ENCODE peak calls at places on chromosomes 2 and 18, in ten cellular contexts. One of them, this sample, is unnamed.

GRCh38 chr2:30225131-30225762 is 6.1 kb upstream of the LBH start:
- DNase-seq in uterus: peak
- DNase-seq in SK-N-SH: no peak
- DNase-seq in pancreas: no peak
- DNase-seq in kidney: no peak
- DNase-seq in foreskin fibroblast: no peak
- DNase-seq in CD8-positive, alpha-beta memory T cell: peak
- DNase-seq in fibroblast of the aortic adventitia: peak
- DNase-seq in lower lobe of right lung: no peak
- DNase-seq in stomach: no peak
- DNase-seq in this sample: peak

GRCh38 chr18:48788378-48788777 is 162.4 kb downstream of the SMAD7 start:
- DNase-seq in SK-N-SH: no peak
- DNase-seq in pancreas: no peak
- DNase-seq in fibroblast of the aortic adventitia: no peak
- DNase-seq in kidney: no peak
- DNase-seq in lower lobe of right lung: peak
- DNase-seq in uterus: no peak
- DNase-seq in foreskin fibroblast: no peak
- DNase-seq in CD8-positive, alpha-beta memory T cell: no peak
- DNase-seq in stomach: no peak
- DNase-seq in this sample: no peak

GRCh38 chr2:20052872-20053281 is 1.4 kb upstream of the LAPTM4A start:
- DNase-seq in uterus: peak
- DNase-seq in kidney: no peak
- DNase-seq in stomach: peak
- DNase-seq in fibroblast of the aortic adventitia: peak
- DNase-seq in foreskin fibroblast: peak
- DNase-seq in pancreas: peak
- DNase-seq in lower lobe of right lung: peak
- DNase-seq in CD8-positive, alpha-beta memory T cell: no peak
- DNase-seq in SK-N-SH: peak
- DNase-seq in this sample: peak

GRCh38 chr2:111640480-111640879 is 243.5 kb downstream of the ANAPC1 start:
- DNase-seq in uterus: no peak
- DNase-seq in fibroblast of the aortic adventitia: no peak
- DNase-seq in CD8-positive, alpha-beta memory T cell: no peak
- DNase-seq in pancreas: no peak
- DNase-seq in SK-N-SH: no peak
- DNase-seq in stomach: no peak
- DNase-seq in lower lobe of right lung: no peak
- DNase-seq in foreskin fibroblast: no peak
- DNase-seq in kidney: no peak
- DNase-seq in this sample: no peak

GRCh38 chr2:69059731-69060290 is 46.8 kb downstream of the ANTXR1 start:
- DNase-seq in fibroblast of the aortic adventitia: peak
- DNase-seq in SK-N-SH: no peak
- DNase-seq in foreskin fibroblast: no peak
- DNase-seq in CD8-positive, alpha-beta memory T cell: no peak
- DNase-seq in uterus: no peak
- DNase-seq in pancreas: no peak
- DNase-seq in stomach: no peak
- DNase-seq in lower lobe of right lung: no peak
- DNase-seq in kidney: no peak
- DNase-seq in this sample: peak

GRCh38 chr18:65725421-65726050 is 25.3 kb upstream of the CDH7 start:
- DNase-seq in pancreas: peak
- DNase-seq in fibroblast of the aortic adventitia: no peak
- DNase-seq in lower lobe of right lung: no peak
- DNase-seq in stomach: no peak
- DNase-seq in CD8-positive, alpha-beta memory T cell: no peak
- DNase-seq in SK-N-SH: peak
- DNase-seq in foreskin fibroblast: no peak
- DNase-seq in kidney: no peak
- DNase-seq in uterus: no peak
- DNase-seq in this sample: no peak

GRCh38 chr2:155703048-155703447 is 629.5 kb downstream of the NR4A2 start:
- DNase-seq in kidney: no peak
- DNase-seq in fibroblast of the aortic adventitia: no peak
- DNase-seq in uterus: no peak
- DNase-seq in lower lobe of right lung: no peak
- DNase-seq in foreskin fibroblast: no peak
- DNase-seq in CD8-positive, alpha-beta memory T cell: no peak
- DNase-seq in pancreas: no peak
- DNase-seq in SK-N-SH: no peak
- DNase-seq in stomach: no peak
- DNase-seq in this sample: no peak

GRCh38 chr2:38203455-38203810 is 127.5 kb upstream of the CYP1B1 start:
- DNase-seq in uterus: no peak
- DNase-seq in stomach: no peak
- DNase-seq in lower lobe of right lung: no peak
- DNase-seq in kidney: no peak
- DNase-seq in pancreas: no peak
- DNase-seq in SK-N-SH: no peak
- DNase-seq in CD8-positive, alpha-beta memory T cell: no peak
- DNase-seq in foreskin fibroblast: no peak
- DNase-seq in fibroblast of the aortic adventitia: no peak
- DNase-seq in this sample: no peak

GRCh38 chr2:224412064-224412921 is 10.4 kb upstream of the FAM124B start:
- DNase-seq in SK-N-SH: no peak
- DNase-seq in pancreas: no peak
- DNase-seq in foreskin fibroblast: peak
- DNase-seq in kidney: peak
- DNase-seq in stomach: no peak
- DNase-seq in CD8-positive, alpha-beta memory T cell: no peak
- DNase-seq in uterus: no peak
- DNase-seq in lower lobe of right lung: no peak
- DNase-seq in fibroblast of the aortic adventitia: peak
- DNase-seq in this sample: peak

GRCh38 chr2:222864296-222864695 is 3.5 kb downstream of the ACSL3 start:
- DNase-seq in pancreas: no peak
- DNase-seq in fibroblast of the aortic adventitia: peak
- DNase-seq in CD8-positive, alpha-beta memory T cell: no peak
- DNase-seq in foreskin fibroblast: peak
- DNase-seq in stomach: no peak
- DNase-seq in kidney: no peak
- DNase-seq in SK-N-SH: no peak
- DNase-seq in lower lobe of right lung: no peak
- DNase-seq in uterus: no peak
- DNase-seq in this sample: peak

GRCh38 chr2:157853211-157853610 is 22.9 kb downstream of the ACVR1 start:
- DNase-seq in foreskin fibroblast: no peak
- DNase-seq in fibroblast of the aortic adventitia: no peak
- DNase-seq in stomach: no peak
- DNase-seq in lower lobe of right lung: no peak
- DNase-seq in pancreas: no peak
- DNase-seq in SK-N-SH: no peak
- DNase-seq in kidney: no peak
- DNase-seq in uterus: no peak
- DNase-seq in CD8-positive, alpha-beta memory T cell: no peak
- DNase-seq in this sample: no peak
- H3K4me3 ChIP-seq in foreskin fibroblast: no peak
- H3K4me3 ChIP-seq in fibroblast of the aortic adventitia: no peak
- H3K4me3 ChIP-seq in stomach: no peak
- H3K4me3 ChIP-seq in lower lobe of right lung: no peak
- H3K4me3 ChIP-seq in pancreas: no peak
- H3K4me3 ChIP-seq in SK-N-SH: no peak
- H3K4me3 ChIP-seq in kidney: no peak
- H3K4me3 ChIP-seq in uterus: no peak
- H3K4me3 ChIP-seq in CD8-positive, alpha-beta memory T cell: no peak
- H3K4me3 ChIP-seq in this sample: no peak

DNA sequence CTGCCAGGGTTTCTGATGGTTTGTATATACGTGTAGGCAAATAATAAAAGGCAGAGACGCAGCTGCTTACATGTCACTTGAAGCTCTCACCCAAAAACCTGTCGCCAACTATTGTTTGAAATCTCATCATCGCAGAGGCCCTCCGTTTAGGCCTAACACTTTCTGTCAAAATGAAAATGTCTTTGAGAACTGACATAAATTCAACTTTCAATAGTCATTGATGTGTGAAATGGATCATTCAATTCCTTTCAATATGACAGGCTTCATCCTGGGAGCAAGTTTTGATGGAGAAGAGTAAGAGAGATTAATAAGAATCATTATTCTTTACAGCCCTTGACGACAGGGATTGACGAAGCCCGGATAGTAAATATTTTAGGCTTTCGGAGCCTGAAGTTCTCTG is 2.7 kb downstream of the ACTG2 start:
- DNase-seq in fibroblast of the aortic adventitia: no peak
- DNase-seq in uterus: no peak
- DNase-seq in SK-N-SH: no peak
- DNase-seq in pancreas: no peak
- DNase-seq in foreskin fibroblast: no peak
- DNase-seq in kidney: no peak
- DNase-seq in stomach: no peak
- DNase-seq in lower lobe of right lung: no peak
- DNase-seq in CD8-positive, alpha-beta memory T cell: no peak
- DNase-seq in this sample: no peak
- H3K4me3 ChIP-seq in fibroblast of the aortic adventitia: no peak
- H3K4me3 ChIP-seq in uterus: peak
- H3K4me3 ChIP-seq in SK-N-SH: no peak
- H3K4me3 ChIP-seq in pancreas: no peak
- H3K4me3 ChIP-seq in foreskin fibroblast: no peak
- H3K4me3 ChIP-seq in kidney: no peak
- H3K4me3 ChIP-seq in stomach: peak
- H3K4me3 ChIP-seq in lower lobe of right lung: no peak
- H3K4me3 ChIP-seq in CD8-positive, alpha-beta memory T cell: no peak
- H3K4me3 ChIP-seq in this sample: no peak

GRCh38 chr2:172093416-172094318 is 8.4 kb downstream of the DLX1 start:
- DNase-seq in uterus: no peak
- DNase-seq in stomach: no peak
- DNase-seq in CD8-positive, alpha-beta memory T cell: no peak
- DNase-seq in kidney: no peak
- DNase-seq in lower lobe of right lung: no peak
- DNase-seq in fibroblast of the aortic adventitia: peak
- DNase-seq in foreskin fibroblast: no peak
- DNase-seq in pancreas: no peak
- DNase-seq in SK-N-SH: peak
- DNase-seq in this sample: no peak
- H3K4me3 ChIP-seq in uterus: no peak
- H3K4me3 ChIP-seq in stomach: no peak
- H3K4me3 ChIP-seq in CD8-positive, alpha-beta memory T cell: no peak
- H3K4me3 ChIP-seq in kidney: no peak
- H3K4me3 ChIP-seq in lower lobe of right lung: no peak
- H3K4me3 ChIP-seq in fibroblast of the aortic adventitia: peak
- H3K4me3 ChIP-seq in foreskin fibroblast: no peak
- H3K4me3 ChIP-seq in pancreas: no peak
- H3K4me3 ChIP-seq in SK-N-SH: no peak
- H3K4me3 ChIP-seq in this sample: no peak

DNA sequence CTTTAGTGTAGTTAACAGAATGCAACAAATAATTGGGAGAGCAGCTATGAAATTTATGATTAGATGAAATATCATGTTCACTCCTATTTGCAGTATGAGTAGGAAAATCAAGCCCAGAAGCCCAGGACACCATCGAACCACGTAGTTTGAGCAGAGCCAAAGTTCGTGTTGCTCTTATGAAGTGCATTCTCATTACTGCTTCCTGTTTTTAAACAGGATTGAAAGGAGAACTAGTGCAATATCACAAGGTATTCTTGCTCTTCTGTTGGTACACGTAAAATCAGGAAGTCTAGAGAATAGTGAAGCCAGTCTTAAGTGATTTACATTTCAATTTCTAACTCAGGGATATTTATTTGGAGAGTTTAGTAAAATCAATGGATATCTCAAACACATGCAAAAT is 21.1 kb downstream of the ARHGAP15 start:
- DNase-seq in uterus: no peak
- DNase-seq in foreskin fibroblast: no peak
- DNase-seq in lower lobe of right lung: no peak
- DNase-seq in kidney: no peak
- DNase-seq in pancreas: no peak
- DNase-seq in stomach: no peak
- DNase-seq in CD8-positive, alpha-beta memory T cell: no peak
- DNase-seq in SK-N-SH: no peak
- DNase-seq in fibroblast of the aortic adventitia: no peak
- DNase-seq in this sample: no peak
- H3K4me3 ChIP-seq in uterus: no peak
- H3K4me3 ChIP-seq in foreskin fibroblast: no peak
- H3K4me3 ChIP-seq in lower lobe of right lung: no peak
- H3K4me3 ChIP-seq in kidney: no peak
- H3K4me3 ChIP-seq in pancreas: no peak
- H3K4me3 ChIP-seq in stomach: no peak
- H3K4me3 ChIP-seq in CD8-positive, alpha-beta memory T cell: no peak
- H3K4me3 ChIP-seq in SK-N-SH: no peak
- H3K4me3 ChIP-seq in fibroblast of the aortic adventitia: no peak
- H3K4me3 ChIP-seq in this sample: no peak

DNA sequence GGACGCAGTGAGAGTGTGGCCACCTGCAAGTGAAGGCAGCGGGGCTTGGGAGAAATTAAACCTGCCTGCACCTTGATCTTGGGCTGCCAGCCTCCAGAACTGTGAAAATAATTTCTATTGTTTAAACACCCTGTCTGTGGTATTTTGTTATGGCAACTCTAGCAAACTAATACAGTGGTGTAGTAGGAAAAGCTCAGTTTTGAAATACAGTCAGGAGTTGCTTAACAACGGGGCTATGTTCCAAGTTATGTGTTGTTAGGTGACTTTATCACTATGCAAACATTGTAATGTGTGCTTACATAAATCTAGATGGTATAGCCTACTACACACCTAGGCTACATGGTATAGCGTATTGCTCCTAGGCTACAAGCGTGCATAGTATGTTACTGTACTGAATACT is 93.4 kb upstream of the FN1 start:
- DNase-seq in foreskin fibroblast: peak
- DNase-seq in fibroblast of the aortic adventitia: peak
- DNase-seq in pancreas: no peak
- DNase-seq in stomach: no peak
- DNase-seq in SK-N-SH: no peak
- DNase-seq in kidney: no peak
- DNase-seq in lower lobe of right lung: no peak
- DNase-seq in CD8-positive, alpha-beta memory T cell: no peak
- DNase-seq in uterus: no peak
- DNase-seq in this sample: no peak
- H3K4me3 ChIP-seq in foreskin fibroblast: no peak
- H3K4me3 ChIP-seq in fibroblast of the aortic adventitia: no peak
- H3K4me3 ChIP-seq in pancreas: no peak
- H3K4me3 ChIP-seq in stomach: no peak
- H3K4me3 ChIP-seq in SK-N-SH: no peak
- H3K4me3 ChIP-seq in kidney: no peak
- H3K4me3 ChIP-seq in lower lobe of right lung: no peak
- H3K4me3 ChIP-seq in CD8-positive, alpha-beta memory T cell: no peak
- H3K4me3 ChIP-seq in uterus: no peak
- H3K4me3 ChIP-seq in this sample: no peak

GRCh38 chr18:13606589-13607254 is 119.6 kb downstream of the FAM210A start:
- DNase-seq in uterus: no peak
- DNase-seq in SK-N-SH: no peak
- DNase-seq in kidney: no peak
- DNase-seq in lower lobe of right lung: no peak
- DNase-seq in stomach: no peak
- DNase-seq in CD8-positive, alpha-beta memory T cell: no peak
- DNase-seq in foreskin fibroblast: no peak
- DNase-seq in pancreas: no peak
- DNase-seq in fibroblast of the aortic adventitia: no peak
- DNase-seq in this sample: peak
- H3K4me3 ChIP-seq in uterus: no peak
- H3K4me3 ChIP-seq in SK-N-SH: no peak
- H3K4me3 ChIP-seq in kidney: no peak
- H3K4me3 ChIP-seq in lower lobe of right lung: no peak
- H3K4me3 ChIP-seq in stomach: no peak
- H3K4me3 ChIP-seq in CD8-positive, alpha-beta memory T cell: no peak
- H3K4me3 ChIP-seq in foreskin fibroblast: no peak
- H3K4me3 ChIP-seq in pancreas: no peak
- H3K4me3 ChIP-seq in fibroblast of the aortic adventitia: no peak
- H3K4me3 ChIP-seq in this sample: no peak

GRCh38 chr2:83531211-83531610 is 927.9 kb downstream of the SUCLG1 start:
- DNase-seq in SK-N-SH: no peak
- DNase-seq in stomach: no peak
- DNase-seq in foreskin fibroblast: no peak
- DNase-seq in lower lobe of right lung: no peak
- DNase-seq in kidney: no peak
- DNase-seq in uterus: no peak
- DNase-seq in CD8-positive, alpha-beta memory T cell: no peak
- DNase-seq in pancreas: no peak
- DNase-seq in fibroblast of the aortic adventitia: no peak
- DNase-seq in this sample: no peak

GRCh38 chr2:83536489-83537020 is 922.5 kb downstream of the SUCLG1 start:
- DNase-seq in lower lobe of right lung: no peak
- DNase-seq in foreskin fibroblast: no peak
- DNase-seq in kidney: no peak
- DNase-seq in fibroblast of the aortic adventitia: no peak
- DNase-seq in CD8-positive, alpha-beta memory T cell: no peak
- DNase-seq in pancreas: no peak
- DNase-seq in uterus: no peak
- DNase-seq in SK-N-SH: no peak
- DNase-seq in stomach: no peak
- DNase-seq in this sample: no peak
- H3K4me3 ChIP-seq in lower lobe of right lung: no peak
- H3K4me3 ChIP-seq in foreskin fibroblast: no peak
- H3K4me3 ChIP-seq in kidney: no peak
- H3K4me3 ChIP-seq in fibroblast of the aortic adventitia: no peak
- H3K4me3 ChIP-seq in CD8-positive, alpha-beta memory T cell: no peak
- H3K4me3 ChIP-seq in pancreas: no peak
- H3K4me3 ChIP-seq in uterus: no peak
- H3K4me3 ChIP-seq in SK-N-SH: no peak
- H3K4me3 ChIP-seq in stomach: no peak
- H3K4me3 ChIP-seq in this sample: no peak